ENCODE peak calls at places on chromosomes 6 and 20, in four cellular contexts. B is iPS-NIHi11, R is NCI-H2171 treated with DMSO at 0.1 percent for 48 hours, N is NCI-H446 treated with DMSO at 0.1 percent for 48 hours. O is an unnamed sample.

GRCh38 chr20:400121-400450 is 8.0 kb upstream of the RBCK1 start:
- DNase-seq in B (no peak), R (no peak), N (no peak), O (no peak)

GRCh38 chr20:5031206-5031557 is 29.9 kb upstream of the SLC23A2 start:
- DNase-seq in B (no peak), R (no peak), N (no peak), O (no peak)

GRCh38 chr6:158780963-158781691 is 38.0 kb downstream of the EZR start:
- DNase-seq in B (peak; percentile 30), R (peak; percentile 50), N (no peak), O (no peak)

GRCh38 chr6:125120054-125120590 is 33.5 kb upstream of the TPD52L1 start:
- DNase-seq in B (no peak), R (no peak), N (no peak), O (no peak)

GRCh38 chr6:46565531-46565930 is 74.3 kb upstream of the RCAN2 start:
- DNase-seq in B (no peak), R (no peak), N (no peak), O (no peak)

GRCh38 chr20:62685781-62686555 is 22.7 kb upstream of the NTSR1 start:
- DNase-seq in B (no peak), R (peak; percentile 86), N (no peak), O (no peak)

GRCh38 chr6:38354033-38354373 is 285.7 kb downstream of the BTBD9 start:
- DNase-seq in B (no peak), R (no peak), N (no peak), O (no peak)

GRCh38 chr20:32622585-32623468 is 37.7 kb upstream of the NOL4L start:
- DNase-seq in B (no peak), R (no peak), N (peak; percentile 6), O (no peak)

GRCh38 chr6:10478187-10479040 is 42.7 kb upstream of the GCNT2 start:
- DNase-seq in B (peak; percentile 74), R (peak; percentile 8), N (peak; percentile 29), O (peak; percentile 37)

GRCh38 chr20:50387996-50388332 is 122.2 kb upstream of the PTPN1 start:
- DNase-seq in B (no peak), R (no peak), N (no peak), O (no peak)

GRCh38 chr6:12288844-12289654 is 1.1 kb upstream of the EDN1 start:
- DNase-seq in B (peak; percentile 67), R (peak; percentile 44), N (no peak), O (peak; percentile 74)

GRCh38 chr6:94323853-94324252 is 904.5 kb upstream of the EPHA7 start:
- DNase-seq in B (no peak), R (peak; percentile 17), N (no peak), O (no peak)

GRCh38 chr6:30264731-30265130 is 51.5 kb upstream of the TRIM26 start:
- DNase-seq in B (no peak), R (no peak), N (no peak), O (peak; percentile 79)

GRCh38 chr6:48101277-48101676 is 9.7 kb downstream of the PTCHD4 start:
- DNase-seq in B (no peak), R (no peak), N (no peak), O (peak; percentile 48)

GRCh38 chr6:136846046-136846445 is 23.7 kb downstream of the PEX7 start:
- DNase-seq in B (peak; percentile 72), R (peak; percentile 40), N (peak; percentile 18), O (peak; percentile 62)

GRCh38 chr6:152295346-152295745 is 341.8 kb downstream of the SYNE1 start:
- DNase-seq in B (no peak), R (no peak), N (no peak), O (peak; percentile 84)

GRCh38 chr6:138307352-138307751 is 70.4 kb upstream of the SMIM28 start:
- DNase-seq in B (no peak), R (no peak), N (no peak), O (no peak)

GRCh38 chr6:131867744-131868143 is 59.9 kb downstream of the ENPP1 start:
- DNase-seq in B (no peak), R (no peak), N (no peak), O (no peak)

GRCh38 chr6:167579786-167580370 is 246.8 kb upstream of the AFDN start:
- DNase-seq in B (peak; percentile 2), R (no peak), N (no peak), O (no peak)

O was measured in GM23248.